ENCODE peak calls at places on chromosomes 1 and 21, in nine cellular contexts. I, L, B, O, C, Y, M, N and V are unnamed samples.

GRCh38 chr1:31663622-31664452 is 19.2 kb upstream of the PEF1 start:
- DNase-seq in I (peak; percentile 41), L (peak; percentile 54), B (peak; percentile 70), O (no peak), C (no peak), Y (peak; percentile 73), M (peak; percentile 50), N (peak; percentile 53), V (peak; percentile 75)

GRCh38 chr21:36803801-36804452 is 105.0 kb downstream of the SIM2 start:
- DNase-seq in I (no peak), L (no peak), B (no peak), O (no peak), C (no peak), Y (no peak), M (no peak), N (no peak), V (no peak)

GRCh38 chr1:182890927-182891610 is 51.9 kb downstream of the DHX9 start:
- DNase-seq in I (peak; percentile 31), L (no peak), B (no peak), O (no peak), C (no peak), Y (no peak), M (no peak), N (no peak), V (no peak)

GRCh38 chr1:22053018-22053860 is 730 bp downstream of the CDC42 start:
- DNase-seq in I (peak; percentile 53), L (peak; percentile 25), B (peak; percentile 57), O (no peak), C (no peak), Y (peak; percentile 80), M (peak; percentile 75), N (peak; percentile 89), V (peak; percentile 21)

GRCh38 chr1:184789899-184790298 is 35.2 kb upstream of the EDEM3 start:
- DNase-seq in I (no peak), L (no peak), B (no peak), O (no peak), C (peak; percentile 82), Y (no peak), M (no peak), N (no peak), V (no peak)

GRCh38 chr21:28548291-28548690 is 444.4 kb downstream of the LTN1 start:
- DNase-seq in I (no peak), L (no peak), B (no peak), O (no peak), C (no peak), Y (no peak), M (no peak), N (no peak), V (no peak)

GRCh38 chr1:110130113-110130591 is 17.9 kb downstream of the UBL4B start:
- DNase-seq in I (no peak), L (no peak), B (no peak), O (no peak), C (no peak), Y (no peak), M (no peak), N (peak; percentile 21), V (no peak)

GRCh38 chr1:182149411-182149965 is 88.0 kb upstream of the ZNF648 start:
- DNase-seq in I (peak; percentile 56), L (peak; percentile 46), B (no peak), O (peak; percentile 58), C (peak; percentile 30), Y (no peak), M (peak; percentile 50), N (peak; percentile 67), V (no peak)

GRCh38 chr1:204883405-204883804 is 12.7 kb downstream of the NFASC start:
- DNase-seq in I (peak; percentile 36), L (no peak), B (no peak), O (no peak), C (no peak), Y (no peak), M (no peak), N (no peak), V (no peak)

GRCh38 chr1:220028496-220028895 is 17.8 kb downstream of the EPRS1 start:
- DNase-seq in I (no peak), L (no peak), B (no peak), O (no peak), C (no peak), Y (no peak), M (no peak), N (no peak), V (no peak)

GRCh38 chr1:224432141-224432540 is 2.5 kb downstream of the WDR26 start:
- DNase-seq in I (no peak), L (no peak), B (no peak), O (no peak), C (no peak), Y (no peak), M (no peak), N (peak; percentile 26), V (no peak)

GRCh38 chr1:27299385-27300252 is 22.3 kb upstream of the TMEM222 start:
- DNase-seq in I (peak; percentile 36), L (peak; percentile 99), B (no peak), O (no peak), C (peak; percentile 64), Y (peak; percentile 71), M (peak; percentile 82), N (peak; percentile 98), V (peak; percentile 36)

DNA sequence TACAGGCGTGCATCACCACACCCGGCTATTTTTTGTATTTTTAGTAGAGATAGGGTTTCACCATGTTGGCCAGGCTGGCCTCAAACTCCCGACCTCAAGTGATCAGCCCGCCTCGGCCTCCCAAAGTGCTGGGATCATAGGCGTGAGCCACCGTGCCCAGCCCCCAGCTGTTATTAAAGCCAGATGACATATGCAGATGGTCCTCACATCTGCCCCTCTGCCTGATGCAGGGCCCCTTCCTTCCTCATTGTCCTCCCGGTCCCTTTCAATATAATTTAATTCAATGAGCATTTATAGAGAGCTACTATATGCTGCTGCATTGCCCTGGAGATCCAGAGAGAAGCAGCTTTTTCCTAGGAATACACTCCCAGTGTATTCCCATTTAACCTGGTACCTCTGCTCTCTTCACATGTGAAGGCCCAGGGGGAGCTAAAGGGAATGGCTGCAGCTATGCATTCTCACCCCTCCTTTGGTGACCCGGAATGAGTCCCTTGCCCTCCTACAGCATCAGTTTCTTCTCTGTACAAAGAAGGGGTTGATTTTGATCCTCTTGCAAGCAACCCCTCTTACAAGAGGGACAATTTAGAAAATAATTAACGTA is 55.6 kb downstream of the L1TD1 start:
- DNase-seq in I (no peak), L (no peak), B (no peak), O (no peak), C (no peak), Y (no peak), M (no peak), N (no peak), V (no peak)
- H3K4me3 ChIP-seq in I (no peak overlapping the region), L (no peak overlapping the region), B (no peak overlapping the region), O (no peak overlapping the region), C (no peak overlapping the region), Y (no peak overlapping the region), M (no peak overlapping the region), N (no peak overlapping the region), V (no peak overlapping the region)

GRCh38 chr1:202133016-202133415 is 10.3 kb downstream of the GPR37L1 start:
- DNase-seq in I (peak; percentile 44), L (no peak), B (no peak), O (no peak), C (no peak), Y (no peak), M (peak; percentile 40), N (no peak), V (peak; percentile 38)
- H3K4me3 ChIP-seq in I (no peak overlapping the region), L (no peak overlapping the region), B (no peak overlapping the region), O (no peak overlapping the region), C (no peak overlapping the region), Y (no peak overlapping the region), M (peak overlapping the region; percentile 32), N (no peak overlapping the region), V (no peak overlapping the region)

GRCh38 chr1:161020573-161021167 is at the start of gene F11R:
- DNase-seq in I (peak; percentile 61), L (peak; percentile 47), B (no peak), O (peak; percentile 59), C (no peak), Y (peak; percentile 89), M (peak; percentile 41), N (peak; percentile 63), V (no peak)

GRCh38 chr1:161021168-161021958 is 411 bp upstream of the F11R start:
- DNase-seq in I (peak; percentile 96), L (peak; percentile 97), B (peak; percentile 91), O (peak; percentile 89), C (no peak), Y (peak; percentile 99), M (peak; percentile 77), N (peak; percentile 63), V (no peak)

GRCh38 chr1:161019767-161020572 is 982 bp downstream of the F11R start:
- DNase-seq in I (no peak), L (no peak), B (no peak), O (peak; percentile 50), C (no peak), Y (no peak), M (no peak), N (peak; percentile 81), V (no peak)

GRCh38 chr1:161017756-161018630 is 3.0 kb downstream of the F11R start:
- DNase-seq in I (no peak), L (no peak), B (no peak), O (no peak), C (no peak), Y (no peak), M (no peak), N (no peak), V (no peak)

DNA sequence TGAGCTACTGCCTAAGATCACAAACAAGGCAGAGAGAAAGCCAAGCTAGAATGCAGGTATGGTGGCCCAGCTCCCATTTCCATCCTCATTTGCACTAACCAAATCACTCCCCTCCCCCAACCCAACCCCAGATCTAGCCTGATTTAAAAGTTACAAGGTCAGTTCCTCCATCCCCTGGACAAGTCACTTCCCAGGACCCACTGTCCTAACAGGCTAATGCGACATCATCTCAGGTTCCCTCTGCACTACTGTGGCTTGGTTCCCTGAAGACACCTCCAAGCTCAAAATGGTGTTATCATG is 2.4 kb downstream of the F11R start:
- DNase-seq in I (no peak), L (no peak), B (no peak), O (no peak), C (no peak), Y (no peak), M (no peak), N (no peak), V (no peak)
- H3K4me3 ChIP-seq in I (no peak overlapping the region), L (peak overlapping the region; percentile 99), B (no peak overlapping the region), O (no peak overlapping the region), C (no peak overlapping the region), Y (peak overlapping the region; percentile 5), M (no peak overlapping the region), N (peak overlapping the region; percentile 19), V (no peak overlapping the region)

GRCh38 chr1:151611288-151611790 is 511 bp upstream of the SNX27 start:
- DNase-seq in I (peak; percentile 52), L (no peak), B (no peak), O (peak; percentile 78), C (no peak), Y (peak; percentile 87), M (no peak), N (peak; percentile 91), V (peak; percentile 72)
- H3K4me3 ChIP-seq in I (no peak overlapping the region), L (no peak overlapping the region), B (peak overlapping the region; percentile 93), O (no peak overlapping the region), C (peak overlapping the region; percentile 76), Y (peak overlapping the region; percentile 98), M (peak overlapping the region; percentile 81), N (peak overlapping the region; percentile 84), V (no peak overlapping the region)